ENCODE peak calls at places on chromosomes 13 and 19, in six cellular contexts. One of them, this sample, is unnamed.
A peak's percentile ranks its signal among the peaks of the same experiment; 100 is the strongest.

GRCh38 chr19:35060160-35060855 is 18.8 kb downstream of the HPN start:
- DNase-seq in A549: no peak
- DNase-seq in HepG2: no peak
- DNase-seq in GM12878: no peak
- DNase-seq in endothelial cell of umbilical vein: no peak
- DNase-seq in K562: no peak
- DNase-seq in this sample: no peak

GRCh38 chr19:49921871-49922755 is 6.9 kb upstream of the ATF5 start:
- DNase-seq in A549: no peak
- DNase-seq in HepG2: no peak
- DNase-seq in GM12878: no peak
- DNase-seq in endothelial cell of umbilical vein: no peak
- DNase-seq in K562: no peak
- DNase-seq in this sample: peak; percentile 72

GRCh38 chr19:12603714-12604113 is 6.9 kb downstream of the ZNF490 start:
- DNase-seq in A549: no peak
- DNase-seq in HepG2: no peak
- DNase-seq in GM12878: peak; percentile 69
- DNase-seq in endothelial cell of umbilical vein: no peak
- DNase-seq in K562: no peak
- DNase-seq in this sample: no peak

GRCh38 chr19:55447421-55448174 is 4.5 kb upstream of the SHISA7 start:
- DNase-seq in A549: peak; percentile 88
- DNase-seq in HepG2: no peak
- DNase-seq in GM12878: no peak
- DNase-seq in endothelial cell of umbilical vein: no peak
- DNase-seq in K562: no peak
- DNase-seq in this sample: peak; percentile 38

GRCh38 chr19:55027472-55028337 is 10.4 kb downstream of the GP6 start:
- DNase-seq in A549: no peak
- DNase-seq in HepG2: peak; percentile 21
- DNase-seq in GM12878: no peak
- DNase-seq in endothelial cell of umbilical vein: no peak
- DNase-seq in K562: peak; percentile 61
- DNase-seq in this sample: peak; percentile 51

GRCh38 chr13:89401209-89401810 is 1730.1 kb downstream of the SLITRK5 start:
- DNase-seq in A549: no peak
- DNase-seq in HepG2: no peak
- DNase-seq in GM12878: no peak
- DNase-seq in endothelial cell of umbilical vein: peak; percentile 63
- DNase-seq in K562: no peak
- DNase-seq in this sample: peak; percentile 76

GRCh38 chr13:32846556-32846955 is 169.7 kb upstream of the KL start:
- DNase-seq in A549: no peak
- DNase-seq in HepG2: no peak
- DNase-seq in GM12878: no peak
- DNase-seq in endothelial cell of umbilical vein: no peak
- DNase-seq in K562: no peak
- DNase-seq in this sample: no peak

GRCh38 chr13:44399045-44399444 is 25.4 kb downstream of the SERP2 start:
- DNase-seq in A549: no peak
- DNase-seq in HepG2: no peak
- DNase-seq in GM12878: no peak
- DNase-seq in endothelial cell of umbilical vein: no peak
- DNase-seq in K562: no peak
- DNase-seq in this sample: no peak

GRCh38 chr13:32423592-32423991 is 4.3 kb downstream of the N4BP2L1 start:
- DNase-seq in A549: no peak
- DNase-seq in HepG2: no peak
- DNase-seq in GM12878: no peak
- DNase-seq in endothelial cell of umbilical vein: no peak
- DNase-seq in K562: no peak
- DNase-seq in this sample: peak; percentile 94

GRCh38 chr13:21240586-21240985 is 64.1 kb downstream of the MRPL57 start:
- DNase-seq in A549: no peak
- DNase-seq in HepG2: no peak
- DNase-seq in GM12878: no peak
- DNase-seq in endothelial cell of umbilical vein: peak; percentile 13
- DNase-seq in K562: no peak
- DNase-seq in this sample: no peak

GRCh38 chr13:51475727-51476521 is 23.1 kb upstream of the INTS6 start:
- DNase-seq in A549: no peak
- DNase-seq in HepG2: no peak
- DNase-seq in GM12878: no peak
- DNase-seq in endothelial cell of umbilical vein: no peak
- DNase-seq in K562: no peak
- DNase-seq in this sample: no peak

GRCh38 chr13:40127476-40127875 is 472.0 kb downstream of the COG6 start:
- DNase-seq in A549: no peak
- DNase-seq in HepG2: no peak
- DNase-seq in GM12878: no peak
- DNase-seq in endothelial cell of umbilical vein: no peak
- DNase-seq in K562: no peak
- DNase-seq in this sample: no peak

GRCh38 chr13:19794552-19795143 is 11.9 kb upstream of the PSPC1 start:
- DNase-seq in A549: no peak
- DNase-seq in HepG2: no peak
- DNase-seq in GM12878: no peak
- DNase-seq in endothelial cell of umbilical vein: no peak
- DNase-seq in K562: no peak
- DNase-seq in this sample: peak; percentile 81

GRCh38 chr19:5804516-5805464 is at the start of gene NRTN:
- DNase-seq in A549: peak; percentile 44
- DNase-seq in HepG2: no peak
- DNase-seq in GM12878: no peak
- DNase-seq in endothelial cell of umbilical vein: no peak
- DNase-seq in K562: peak; percentile 85
- DNase-seq in this sample: no peak

GRCh38 chr19:13215572-13216380 is 65.6 kb downstream of the IER2 start:
- DNase-seq in A549: no peak
- DNase-seq in HepG2: peak; percentile 35
- DNase-seq in GM12878: peak; percentile 28
- DNase-seq in endothelial cell of umbilical vein: no peak
- DNase-seq in K562: no peak
- DNase-seq in this sample: no peak

GRCh38 chr13:38202730-38203129 is 146.9 kb upstream of the UFM1 start:
- DNase-seq in A549: no peak
- DNase-seq in HepG2: no peak
- DNase-seq in GM12878: no peak
- DNase-seq in endothelial cell of umbilical vein: no peak
- DNase-seq in K562: no peak
- DNase-seq in this sample: no peak

GRCh38 chr13:85497652-85498051 is 301.6 kb downstream of the SLITRK6 start:
- DNase-seq in A549: no peak
- DNase-seq in HepG2: no peak
- DNase-seq in GM12878: no peak
- DNase-seq in endothelial cell of umbilical vein: no peak
- DNase-seq in K562: no peak
- DNase-seq in this sample: no peak

GRCh38 chr19:3849092-3849491 is 19.7 kb downstream of the ZFR2 start:
- DNase-seq in A549: no peak
- DNase-seq in HepG2: peak; percentile 33
- DNase-seq in GM12878: no peak
- DNase-seq in endothelial cell of umbilical vein: peak; percentile 9
- DNase-seq in K562: peak; percentile 81
- DNase-seq in this sample: no peak

GRCh38 chr13:78816592-78816991 is 157.6 kb upstream of the OBI1 start:
- DNase-seq in A549: no peak
- DNase-seq in HepG2: no peak
- DNase-seq in GM12878: no peak
- DNase-seq in endothelial cell of umbilical vein: no peak
- DNase-seq in K562: no peak
- DNase-seq in this sample: no peak

GRCh38 chr19:56866563-56866962 is 26.0 kb upstream of the PEG3 start:
- DNase-seq in A549: no peak
- DNase-seq in HepG2: no peak
- DNase-seq in GM12878: no peak
- DNase-seq in endothelial cell of umbilical vein: no peak
- DNase-seq in K562: no peak
- DNase-seq in this sample: no peak

GRCh38 chr19:50666346-50667176 is 17.3 kb downstream of the C19orf81 start:
- DNase-seq in A549: no peak
- DNase-seq in HepG2: no peak
- DNase-seq in GM12878: no peak
- DNase-seq in endothelial cell of umbilical vein: no peak
- DNase-seq in K562: no peak
- DNase-seq in this sample: no peak

GRCh38 chr13:106599875-106600797 is 32.2 kb upstream of the ARGLU1 start:
- DNase-seq in A549: no peak
- DNase-seq in HepG2: no peak
- DNase-seq in GM12878: no peak
- DNase-seq in endothelial cell of umbilical vein: peak; percentile 68
- DNase-seq in K562: no peak
- DNase-seq in this sample: no peak

GRCh38 chr13:113153810-113154748 is 4.4 kb upstream of the PROZ start:
- DNase-seq in A549: peak; percentile 47
- DNase-seq in HepG2: peak; percentile 49
- DNase-seq in GM12878: peak; percentile 3
- DNase-seq in endothelial cell of umbilical vein: peak; percentile 62
- DNase-seq in K562: peak; percentile 75
- DNase-seq in this sample: peak; percentile 67

GRCh38 chr13:50375792-50376191 is 360.5 kb downstream of the KCNRG start:
- DNase-seq in A549: no peak
- DNase-seq in HepG2: no peak
- DNase-seq in GM12878: no peak
- DNase-seq in endothelial cell of umbilical vein: no peak
- DNase-seq in K562: no peak
- DNase-seq in this sample: no peak

GRCh38 chr13:50379584-50379983 is 364.3 kb downstream of the KCNRG start:
- DNase-seq in A549: no peak
- DNase-seq in HepG2: no peak
- DNase-seq in GM12878: no peak
- DNase-seq in endothelial cell of umbilical vein: peak; percentile 7
- DNase-seq in K562: no peak
- DNase-seq in this sample: no peak

GRCh38 chr13:50376895-50377575 is 361.8 kb downstream of the KCNRG start:
- DNase-seq in A549: no peak
- DNase-seq in HepG2: peak; percentile 15
- DNase-seq in GM12878: no peak
- DNase-seq in endothelial cell of umbilical vein: no peak
- DNase-seq in K562: no peak
- DNase-seq in this sample: no peak

GRCh38 chr13:50378513-50378970 is 363.3 kb downstream of the KCNRG start:
- DNase-seq in A549: no peak
- DNase-seq in HepG2: no peak
- DNase-seq in GM12878: no peak
- DNase-seq in endothelial cell of umbilical vein: no peak
- DNase-seq in K562: no peak
- DNase-seq in this sample: no peak

DNA sequence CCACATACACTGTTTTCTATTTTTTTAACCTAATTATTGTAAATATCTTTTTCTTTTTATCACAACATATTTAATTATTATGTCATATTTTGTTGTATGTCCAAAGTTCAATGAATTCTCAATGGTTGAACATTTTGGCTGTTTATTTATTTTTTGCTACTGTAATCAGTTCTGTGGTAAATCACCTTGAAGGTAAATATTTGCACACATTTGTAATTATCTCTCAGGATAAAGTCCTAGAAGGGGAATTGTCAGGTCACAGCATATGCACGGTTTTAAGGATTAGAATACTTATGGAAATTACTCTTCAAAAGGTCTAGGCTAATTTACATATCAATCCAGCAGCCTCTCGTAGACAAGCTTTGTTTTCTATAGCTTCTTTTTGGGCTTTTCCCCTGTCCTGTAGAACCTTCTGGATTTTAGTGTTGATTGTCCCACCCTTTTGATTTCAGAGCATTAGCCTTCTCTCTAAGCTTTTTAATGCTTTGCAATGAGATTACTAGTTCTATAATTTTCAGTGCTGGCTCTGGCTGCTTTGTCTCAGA is 362.6 kb downstream of the KCNRG start:
- DNase-seq in A549: no peak
- DNase-seq in HepG2: no peak
- DNase-seq in GM12878: no peak
- DNase-seq in endothelial cell of umbilical vein: no peak
- DNase-seq in K562: no peak
- DNase-seq in this sample: no peak
- TF ChIP-seq MYC in A549: no peak
- TF ChIP-seq MYC in HepG2: no peak
- TF ChIP-seq MYC in GM12878: no peak
- TF ChIP-seq MYC in endothelial cell of umbilical vein: no peak
- TF ChIP-seq MYC in K562: no peak
- TF ChIP-seq MYC in this sample: no peak

GRCh38 chr19:44863990-44864389 is 17.9 kb downstream of the NECTIN2 start:
- DNase-seq in A549: no peak
- DNase-seq in HepG2: no peak
- DNase-seq in GM12878: no peak
- DNase-seq in endothelial cell of umbilical vein: no peak
- DNase-seq in K562: no peak
- DNase-seq in this sample: no peak
- H3K4me3 ChIP-seq in A549: no peak overlapping the region
- H3K4me3 ChIP-seq in HepG2: no peak overlapping the region
- H3K4me3 ChIP-seq in GM12878: no peak overlapping the region
- H3K4me3 ChIP-seq in endothelial cell of umbilical vein: no peak overlapping the region
- H3K4me3 ChIP-seq in K562: no peak overlapping the region
- H3K4me3 ChIP-seq in this sample: no peak overlapping the region

DNA sequence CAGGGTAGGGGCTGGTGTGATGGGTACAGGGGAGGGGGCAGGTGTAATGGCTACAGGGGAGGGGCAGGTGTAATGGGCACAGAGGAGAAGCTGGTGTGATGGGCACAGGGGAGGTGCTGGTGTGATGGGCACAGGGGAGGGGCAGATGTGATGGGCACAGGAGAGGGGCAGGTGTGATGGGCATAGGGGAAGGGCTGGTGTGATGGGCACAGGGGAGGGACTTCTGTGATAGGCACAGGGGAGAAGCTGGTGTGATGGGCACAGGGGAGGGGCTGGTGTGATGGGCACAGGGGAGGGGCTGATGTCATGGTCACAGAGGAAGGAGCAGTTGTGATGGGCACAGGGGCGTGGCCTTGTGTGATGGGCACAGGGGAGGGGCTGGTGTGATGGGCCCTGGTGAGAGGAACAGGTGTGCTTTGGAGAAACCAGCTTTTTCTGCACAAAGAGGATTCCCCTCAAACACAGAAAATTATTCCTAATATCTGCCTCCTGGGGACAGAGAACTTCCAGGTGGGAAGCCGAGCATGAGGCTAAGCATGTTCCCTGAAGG is 38.6 kb upstream of the POP4 start:
- DNase-seq in A549: no peak
- DNase-seq in HepG2: no peak
- DNase-seq in GM12878: no peak
- DNase-seq in endothelial cell of umbilical vein: no peak
- DNase-seq in K562: no peak
- DNase-seq in this sample: no peak
- TF ChIP-seq MYC in A549: no peak
- TF ChIP-seq MYC in HepG2: no peak
- TF ChIP-seq MYC in GM12878: no peak
- TF ChIP-seq MYC in endothelial cell of umbilical vein: no peak
- TF ChIP-seq MYC in K562: no peak
- TF ChIP-seq MYC in this sample: no peak

DNA sequence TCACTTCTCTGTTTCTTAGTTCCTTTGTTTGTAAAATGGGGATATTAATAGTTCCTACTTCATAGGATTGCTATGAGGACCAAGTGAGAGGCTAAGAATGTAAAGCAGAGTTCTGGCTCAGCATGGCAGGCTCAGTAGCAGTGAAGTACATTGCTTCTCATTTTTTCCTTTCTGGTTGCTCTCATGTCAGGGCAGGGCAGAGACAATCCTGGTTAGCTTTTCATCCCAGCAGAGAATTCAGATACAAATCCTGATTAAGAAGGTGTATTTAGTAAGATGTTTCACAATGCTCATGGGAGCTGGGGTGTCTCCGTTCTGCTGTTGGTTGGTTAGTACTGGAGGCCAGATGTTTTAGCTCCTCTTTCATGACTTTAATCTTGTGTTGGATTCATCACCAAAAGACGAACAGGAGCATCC is 42.9 kb downstream of the WASF3 start:
- DNase-seq in A549: no peak
- DNase-seq in HepG2: no peak
- DNase-seq in GM12878: no peak
- DNase-seq in endothelial cell of umbilical vein: no peak
- DNase-seq in K562: no peak
- DNase-seq in this sample: no peak
- H3K4me3 ChIP-seq in A549: no peak overlapping the region
- H3K4me3 ChIP-seq in HepG2: no peak overlapping the region
- H3K4me3 ChIP-seq in GM12878: no peak overlapping the region
- H3K4me3 ChIP-seq in endothelial cell of umbilical vein: no peak overlapping the region
- H3K4me3 ChIP-seq in K562: no peak overlapping the region
- H3K4me3 ChIP-seq in this sample: no peak overlapping the region

This sample was measured in NB4.